ENCODE peak calls at places on chromosomes 5 and 9, in six cellular contexts. E is MCF 10A, M is RWPE1, W is left lung, Z is heart left ventricle, A is neural crest cell. G is an unnamed sample.

GRCh38 chr5:127793052-127793451 is 89.9 kb downstream of the CCDC192 start:
- DNase-seq in E (no peak), M (no peak), W (no peak), Z (no peak), A (no peak), G (no peak)

GRCh38 chr9:37936376-37936775 is 32.4 kb upstream of the SLC25A51 start:
- DNase-seq in E (peak; percentile 44), M (no peak), W (no peak), Z (no peak), A (no peak), G (no peak)

GRCh38 chr5:151779531-151780125 is 7.9 kb downstream of the G3BP1 start:
- DNase-seq in E (no peak), M (no peak), W (no peak), Z (no peak), A (no peak), G (no peak)

GRCh38 chr9:18857769-18858168 is 175.2 kb downstream of the SAXO1 start:
- DNase-seq in E (peak; percentile 36), M (no peak), W (no peak), Z (no peak), A (no peak), G (no peak)

GRCh38 chr5:136814621-136815378 is 449.5 kb upstream of the TRPC7 start:
- DNase-seq in E (no peak), M (no peak), W (no peak), Z (no peak), A (no peak), G (no peak)

GRCh38 chr5:136193396-136193935 is 504 bp upstream of the SMIM32 start:
- DNase-seq in E (no peak), M (no peak), W (no peak), Z (no peak), A (no peak), G (no peak)

GRCh38 chr9:124392855-124393460 is 22.3 kb downstream of the PSMB7 start:
- DNase-seq in E (peak; percentile 95), M (peak; percentile 98), W (no peak), Z (no peak), A (peak; percentile 26), G (no peak)

GRCh38 chr5:175714686-175715085 is 56.8 kb downstream of the HRH2 start:
- DNase-seq in E (no peak), M (no peak), W (peak; percentile 31), Z (no peak), A (no peak), G (no peak)

GRCh38 chr5:79850316-79850822 is 140.7 kb downstream of the MTX3 start:
- DNase-seq in E (no peak), M (no peak), W (no peak), Z (peak; percentile 49), A (no peak), G (no peak)

GRCh38 chr9:18142964-18143363 is 331.0 kb upstream of the ADAMTSL1 start:
- DNase-seq in E (peak; percentile 30), M (no peak), W (no peak), Z (no peak), A (no peak), G (no peak)

GRCh38 chr9:130499804-130500263 is 55.1 kb downstream of the ASS1 start:
- DNase-seq in E (peak; percentile 16), M (peak; percentile 56), W (peak; percentile 13), Z (no peak), A (no peak), G (no peak)

GRCh38 chr5:15790446-15791005 is 290.5 kb downstream of the FBXL7 start:
- DNase-seq in E (no peak), M (no peak), W (no peak), Z (no peak), A (no peak), G (no peak)

GRCh38 chr9:2800385-2801179 is 43.3 kb downstream of the PUM3 start:
- DNase-seq in E (peak; percentile 23), M (no peak), W (no peak), Z (no peak), A (no peak), G (no peak)

GRCh38 chr5:78574731-78575161 is 73.8 kb downstream of the LHFPL2 start:
- DNase-seq in E (peak; percentile 26), M (no peak), W (no peak), Z (no peak), A (no peak), G (no peak)

GRCh38 chr5:116484645-116485044 is 90.0 kb downstream of the SEMA6A start:
- DNase-seq in E (no peak), M (no peak), W (no peak), Z (no peak), A (no peak), G (no peak)

GRCh38 chr5:76273491-76273890 is 129.6 kb upstream of the IQGAP2 start:
- DNase-seq in E (no peak), M (no peak), W (no peak), Z (no peak), A (no peak), G (no peak)

GRCh38 chr9:68614121-68614520 is 73.4 kb upstream of the TMEM252 start:
- DNase-seq in E (no peak), M (no peak), W (no peak), Z (no peak), A (no peak), G (no peak)

GRCh38 chr5:32545102-32545847 is 40.1 kb upstream of the SUB1 start:
- DNase-seq in E (no peak), M (no peak), W (no peak), Z (no peak), A (no peak), G (no peak)

GRCh38 chr5:94423411-94423810 is 195.0 kb downstream of the KIAA0825 start:
- DNase-seq in E (no peak), M (no peak), W (no peak), Z (no peak), A (no peak), G (no peak)

GRCh38 chr9:98949565-98949964 is 5.9 kb downstream of the COL15A1 start:
- DNase-seq in E (no peak), M (no peak), W (no peak), Z (no peak), A (no peak), G (no peak)

GRCh38 chr5:139291051-139291450 is 2.5 kb upstream of the MATR3 start:
- DNase-seq in E (no peak), M (no peak), W (no peak), Z (no peak), A (no peak), G (no peak)

GRCh38 chr5:139295692-139296091 is 2.2 kb downstream of the MATR3 start:
- DNase-seq in E (no peak), M (no peak), W (no peak), Z (no peak), A (no peak), G (no peak)

GRCh38 chr5:139294372-139295165 is 1.0 kb downstream of the MATR3 start:
- DNase-seq in E (peak; percentile 84), M (peak; percentile 51), W (peak; percentile 88), Z (peak; percentile 83), A (peak; percentile 81), G (no peak)

GRCh38 chr5:139293504-139294371 is at the start of gene MATR3:
- DNase-seq in E (peak; percentile 98), M (peak; percentile 99), W (peak; percentile 98), Z (peak; percentile 97), A (peak; percentile 94), G (peak; percentile 95)

DNA sequence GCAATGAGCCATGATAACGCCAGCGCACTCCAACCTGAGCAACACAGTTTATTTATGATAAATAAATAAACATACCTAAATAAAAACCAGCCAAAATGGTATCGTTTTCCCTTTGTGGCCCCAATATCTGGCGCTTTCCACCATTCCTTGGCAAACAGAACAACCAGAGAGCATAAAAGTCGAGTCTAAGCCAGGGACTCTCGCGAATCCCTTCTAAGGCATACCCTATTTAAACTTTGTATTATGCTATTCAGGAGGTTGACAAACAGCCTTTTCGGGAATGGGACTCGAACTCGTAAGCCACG is 389 bp upstream of the MATR3 start:
- DNase-seq in E (no peak), M (no peak), W (no peak), Z (no peak), A (no peak), G (no peak)
- TF ChIP-seq CTCF in E (no peak), M (no peak), W (no peak), Z (no peak), A (no peak), G (no peak)

GRCh38 chr5:34694012-34694411 is 37.9 kb downstream of the RAI14 start:
- DNase-seq in E (no peak), M (no peak), W (no peak), Z (no peak), A (no peak), G (no peak)

GRCh38 chr5:34690898-34691297 is 34.8 kb downstream of the RAI14 start:
- DNase-seq in E (no peak), M (no peak), W (no peak), Z (no peak), A (no peak), G (no peak)

GRCh38 chr5:34691326-34691725 is 35.2 kb downstream of the RAI14 start:
- DNase-seq in E (no peak), M (no peak), W (no peak), Z (no peak), A (no peak), G (no peak)

GRCh38 chr5:34690301-34690700 is 34.2 kb downstream of the RAI14 start:
- DNase-seq in E (no peak), M (no peak), W (no peak), Z (no peak), A (no peak), G (no peak)

DNA sequence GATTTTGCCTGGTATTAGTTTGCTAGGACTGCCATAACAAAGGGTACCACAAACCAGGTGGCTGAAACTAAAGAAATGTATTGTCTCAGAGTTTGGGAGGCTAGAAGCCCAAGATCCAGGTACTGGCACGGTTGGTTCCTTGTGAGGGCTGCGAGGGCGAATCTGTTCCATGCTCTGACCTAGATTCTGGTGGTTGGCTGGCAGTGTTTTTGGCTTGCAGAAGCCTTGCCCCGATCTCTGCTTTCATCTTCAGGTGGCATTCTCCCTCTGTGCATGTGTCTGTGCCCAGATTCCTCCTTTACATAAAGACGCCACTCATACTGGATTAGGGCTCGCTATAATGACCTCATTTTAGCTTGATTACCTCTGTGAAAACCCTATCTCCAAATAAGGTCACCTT is 36.7 kb downstream of the RAI14 start:
- DNase-seq in E (no peak), M (no peak), W (no peak), Z (no peak), A (no peak), G (no peak)
- TF ChIP-seq CTCF in E (no peak), M (no peak), W (no peak), Z (no peak), A (no peak), G (no peak)

GRCh38 chr5:24643880-24644279 is 898 bp downstream of the CDH10 start:
- DNase-seq in E (no peak), M (no peak), W (no peak), Z (no peak), A (no peak), G (no peak)

GRCh38 chr5:24644757-24645156 is at the start of gene CDH10:
- DNase-seq in E (peak; percentile 26), M (peak; percentile 17), W (peak; percentile 34), Z (no peak), A (peak; percentile 62), G (no peak)

GRCh38 chr5:24646915-24647314 is 2.1 kb upstream of the CDH10 start:
- DNase-seq in E (no peak), M (no peak), W (no peak), Z (no peak), A (no peak), G (no peak)

GRCh38 chr5:24643255-24643654 is 1.5 kb downstream of the CDH10 start:
- DNase-seq in E (no peak), M (no peak), W (no peak), Z (no peak), A (no peak), G (no peak)

GRCh38 chr5:24642022-24642421 is 2.8 kb downstream of the CDH10 start:
- DNase-seq in E (peak; percentile 54), M (peak; percentile 16), W (no peak), Z (no peak), A (no peak), G (no peak)
- TF ChIP-seq CTCF in E (peak; percentile 42), M (peak; percentile 62), W (peak; percentile 16), Z (peak; percentile 52), A (peak; percentile 71), G (peak; percentile 70)

GRCh38 chr5:1349246-1349645 is 4.3 kb upstream of the CLPTM1L start:
- DNase-seq in E (no peak), M (no peak), W (no peak), Z (no peak), A (no peak), G (no peak)
- TF ChIP-seq CTCF in E (no peak), M (peak; percentile 11), W (no peak), Z (no peak), A (no peak), G (peak; percentile 4)